ENCODE peak calls at places on chromosomes 1 and 21, in nine cellular contexts. I is HAP-1, A is sigmoid colon, T is GM12878, P is GM23338, F is GM23248, B is prostate gland, U is MG63, H is body of pancreas. V is an unnamed sample. For H3K27me3, the result is how much of the 10 kb centered on the place peaks cover.

GRCh38 chr1:232529747-232530146 is 100.2 kb downstream of the SIPA1L2 start:
- DNase-seq in I (no peak), A (no peak), T (no peak), P (no peak), F (no peak), B (no peak), U (no peak), H (no peak), V (no peak)

GRCh38 chr1:199684686-199685273 is 342.7 kb upstream of the NR5A2 start:
- DNase-seq in I (peak), A (no peak), T (peak), P (peak), F (peak), B (peak), U (no peak), H (peak), V (no peak)

GRCh38 chr1:8560611-8561544 is 243.0 kb downstream of the SLC45A1 start:
- DNase-seq in I (peak), A (no peak), T (no peak), P (peak), F (peak), B (peak), U (no peak), H (no peak), V (no peak)

GRCh38 chr1:41919764-41920397 is 1.2 kb upstream of the HIVEP3 start:
- DNase-seq in I (peak), A (no peak), T (peak), P (peak), F (peak), B (no peak), U (no peak), H (peak), V (peak)

GRCh38 chr21:36504067-36505058 is 24.4 kb upstream of the CLDN14 start:
- DNase-seq in I (peak), A (no peak), T (no peak), P (peak), F (peak), B (peak), U (no peak), H (peak), V (no peak)

GRCh38 chr21:42469272-42469671 is 26.8 kb downstream of the RSPH1 start:
- DNase-seq in I (no peak), A (no peak), T (peak), P (no peak), F (no peak), B (no peak), U (no peak), H (no peak), V (no peak)

GRCh38 chr1:212286437-212287131 is 1.4 kb downstream of the PPP2R5A start:
- DNase-seq in I (no peak), A (no peak), T (no peak), P (no peak), F (peak), B (peak), U (peak), H (no peak), V (no peak)

GRCh38 chr1:3155056-3155805 is 86.2 kb downstream of the PRDM16 start:
- DNase-seq in I (no peak), A (no peak), T (no peak), P (no peak), F (no peak), B (no peak), U (no peak), H (no peak), V (no peak)

GRCh38 chr1:6646499-6647148 is 22.0 kb downstream of the THAP3 start:
- DNase-seq in I (peak), A (no peak), T (no peak), P (peak), F (peak), B (peak), U (no peak), H (peak), V (no peak)

GRCh38 chr1:211606914-211607751 is 28.2 kb upstream of the SLC30A1 start:
- DNase-seq in I (no peak), A (no peak), T (peak), P (no peak), F (no peak), B (no peak), U (no peak), H (no peak), V (no peak)

GRCh38 chr1:208107817-208108608 is 136.2 kb downstream of the PLXNA2 start:
- DNase-seq in I (no peak), A (no peak), T (no peak), P (no peak), F (peak), B (no peak), U (peak), H (no peak), V (no peak)

GRCh38 chr21:38910390-38911008 is 104.8 kb downstream of the ETS2 start:
- DNase-seq in I (no peak), A (no peak), T (no peak), P (no peak), F (no peak), B (no peak), U (no peak), H (no peak), V (peak)

GRCh38 chr1:78958711-78959110 is 47.8 kb downstream of the ADGRL4 start:
- DNase-seq in I (no peak), A (no peak), T (no peak), P (no peak), F (no peak), B (no peak), U (no peak), H (no peak), V (no peak)

GRCh38 chr1:27831568-27832410 is 1.2 kb downstream of the PPP1R8 start:
- DNase-seq in I (no peak), A (no peak), T (no peak), P (no peak), F (peak), B (no peak), U (no peak), H (no peak), V (no peak)

GRCh38 chr1:64343105-64343960 is 126.6 kb upstream of the CACHD1 start:
- DNase-seq in I (peak), A (no peak), T (no peak), P (no peak), F (peak), B (peak), U (peak), H (no peak), V (peak)
- H3K27me3 ChIP-seq in I (under half), A (under half), T (under half), P (under half), F (under half), B (under half), U (under half), H (under half), V (under half)

GRCh38 chr1:200897188-200897710 is 2.5 kb downstream of the INAVA start:
- DNase-seq in I (no peak), A (no peak), T (no peak), P (no peak), F (no peak), B (no peak), U (no peak), H (no peak), V (no peak)
- H3K27me3 ChIP-seq in I (under half), A (under half), T (under half), P (under half), F (under half), B (under half), U (under half), H (under half), V (under half)

DNA sequence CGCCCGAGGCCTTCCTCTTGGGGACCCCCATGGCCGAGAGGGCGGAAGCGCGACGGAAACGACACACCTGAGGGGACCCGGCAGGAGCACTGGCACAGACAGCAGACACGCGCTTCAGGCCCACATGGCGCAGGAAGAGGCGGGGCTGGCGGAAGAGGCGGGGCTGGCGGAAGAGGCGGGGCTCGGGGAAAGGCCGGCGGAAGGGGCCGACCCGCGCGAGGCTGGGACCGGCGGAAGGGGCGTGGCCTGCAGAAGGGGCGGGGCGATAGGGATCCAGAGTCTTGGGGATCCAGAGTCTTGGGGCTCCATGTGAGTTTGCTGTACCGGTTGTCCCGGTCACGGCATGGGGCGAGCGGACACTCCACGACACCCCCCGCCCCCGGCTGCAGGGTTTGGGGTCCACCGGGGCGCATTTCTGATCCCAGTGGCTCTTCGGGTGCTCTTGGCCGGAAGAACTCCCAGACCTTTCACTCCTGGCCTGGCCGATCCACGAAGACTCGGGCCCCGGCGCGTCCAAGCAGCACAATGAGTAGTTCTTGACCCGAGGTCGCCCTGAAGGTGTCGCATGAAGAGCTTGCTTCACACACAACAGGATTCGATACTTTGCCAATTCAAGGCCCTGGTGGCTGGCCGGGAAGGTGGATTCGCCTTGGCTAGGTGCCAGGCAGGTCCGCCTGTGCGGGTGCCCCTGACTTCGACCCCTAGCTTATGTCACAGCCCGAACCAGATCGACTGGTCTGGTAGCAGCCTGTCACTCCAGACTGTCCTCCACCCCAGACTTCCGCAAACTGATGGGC is at the start of gene URB1:
- DNase-seq in I (peak), A (peak), T (peak), P (peak), F (peak), B (peak), U (peak), H (peak), V (peak)
- H3K27me3 ChIP-seq in I (under half), A (under half), T (under half), P (under half), F (under half), B (under half), U (under half), H (under half), V (under half)

DNA sequence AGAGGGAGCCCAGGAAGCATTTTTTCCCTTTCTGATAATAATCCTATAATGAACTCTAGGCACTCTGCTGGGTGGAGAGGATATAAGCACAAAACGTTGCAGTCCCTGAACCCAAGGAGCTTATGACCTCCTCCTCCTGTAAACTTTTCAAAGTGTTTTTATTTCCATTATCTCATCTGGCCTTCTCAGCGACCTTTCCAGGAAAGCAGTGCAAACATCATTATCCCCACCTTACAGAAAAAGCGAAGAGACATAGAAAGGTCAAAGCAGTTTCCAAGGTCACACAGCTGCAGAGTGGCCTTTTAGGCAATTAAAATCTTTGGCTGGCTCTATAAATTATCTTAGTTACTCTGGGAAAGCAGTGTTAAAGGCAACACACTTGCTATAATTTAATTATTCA is 63.8 kb downstream of the OLFML3 start:
- DNase-seq in I (peak), A (no peak), T (no peak), P (no peak), F (no peak), B (no peak), U (no peak), H (no peak), V (no peak)
- H3K27me3 ChIP-seq in I (under half), A (under half), T (under half), P (under half), F (under half), B (under half), U (under half), H (under half), V (under half)

DNA sequence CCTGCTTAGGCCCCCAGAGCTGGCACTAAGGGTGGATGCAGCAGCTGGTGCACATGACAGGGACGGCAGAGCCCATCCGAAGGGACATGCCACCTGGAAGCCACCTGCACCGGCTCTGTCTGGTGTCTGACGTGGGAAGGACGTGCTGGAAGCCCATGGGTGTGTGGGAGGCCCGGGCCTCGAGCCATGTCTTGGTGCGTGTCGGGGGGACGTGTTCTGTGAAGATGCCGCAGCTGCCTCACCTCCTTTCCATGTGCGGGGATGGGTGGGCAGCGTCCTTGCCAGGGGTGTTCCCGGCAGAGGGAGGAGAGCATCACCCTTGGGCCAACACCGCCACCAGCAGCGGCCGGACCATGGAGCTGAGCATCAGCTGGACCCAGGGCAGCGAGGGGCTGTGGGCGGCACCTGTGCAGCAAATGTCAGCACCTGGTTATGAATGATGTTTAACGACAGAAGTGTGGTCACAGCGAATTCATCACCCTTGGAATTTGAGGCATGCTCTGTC is 15.5 kb upstream of the POFUT2 start:
- DNase-seq in I (no peak), A (peak), T (no peak), P (no peak), F (no peak), B (no peak), U (no peak), H (peak), V (no peak)
- H3K27me3 ChIP-seq in I (under half), A (under half), T (under half), P (under half), F (under half), B (under half), U (under half), H (under half), V (under half)

V was measured in breast epithelium.